ENCODE peak calls at places on chromosomes 13 and 19, in seven cellular contexts. V is fibroblast of mammary gland, K is BJ, Q is type B pancreatic cell, X is HL-60, C is glutamatergic neuron, D is K562. G is an unnamed sample.

GRCh38 chr13:106498158-106498557 is 37.3 kb downstream of the EFNB2 start:
- DNase-seq in X (no peak), Q (no peak), C (no peak), V (no peak), K (no peak), D (no peak), G (no peak)

GRCh38 chr19:18428173-18428836 is 9.1 kb downstream of the SSBP4 start:
- DNase-seq in K (no peak), X (no peak), Q (no peak), C (peak), V (no peak), D (no peak), G (no peak)

GRCh38 chr19:29667941-29668340 is 2.7 kb downstream of the PLEKHF1 start:
- DNase-seq in K (no peak), C (no peak), X (no peak), Q (no peak), D (no peak), V (no peak), G (no peak)

GRCh38 chr13:26036383-26036782 is 15.4 kb downstream of the SHISA2 start:
- DNase-seq in C (no peak), X (no peak), D (no peak), Q (no peak), V (no peak), K (no peak), G (no peak)

GRCh38 chr13:46899801-46900200 is 2.9 kb upstream of the HTR2A start:
- DNase-seq in D (no peak), K (no peak), X (no peak), V (no peak), C (no peak), Q (no peak), G (no peak)

GRCh38 chr19:7397687-7398086 is 49.0 kb downstream of the ARHGEF18 start:
- DNase-seq in C (no peak), Q (no peak), K (peak), X (no peak), D (no peak), V (peak), G (no peak)

GRCh38 chr19:30587869-30588268 is 215.7 kb downstream of the ZNF536 start:
- DNase-seq in V (no peak), K (no peak), X (no peak), D (no peak), C (peak), Q (no peak), G (no peak)

GRCh38 chr19:18723871-18724377 is 40.4 kb downstream of the CRTC1 start:
- DNase-seq in Q (no peak), V (no peak), D (no peak), X (no peak), K (no peak), C (peak), G (no peak)

GRCh38 chr13:37443538-37443937 is 155.0 kb downstream of the POSTN start:
- DNase-seq in Q (no peak), D (no peak), X (no peak), K (peak), C (no peak), V (peak), G (no peak)

GRCh38 chr13:30863796-30864195 is 42.3 kb upstream of the MEDAG start:
- DNase-seq in V (no peak), Q (no peak), C (no peak), K (no peak), X (no peak), D (no peak), G (no peak)

GRCh38 chr19:1455336-1456120 is 5.6 kb downstream of the APC2 start:
- DNase-seq in D (peak), K (no peak), V (peak), C (peak), X (no peak), Q (no peak), G (no peak)

GRCh38 chr13:114132419-114133121 is at the start of gene RASA3:
- DNase-seq in Q (peak), K (no peak), D (peak), C (peak), V (peak), X (no peak), G (no peak)

GRCh38 chr19:8361921-8362793 is 1.8 kb upstream of the ANGPTL4 start:
- DNase-seq in Q (no peak), K (peak), V (peak), X (no peak), C (no peak), D (no peak), G (peak)

GRCh38 chr13:21429217-21429616 is 29.9 kb downstream of the ZDHHC20 start:
- DNase-seq in C (no peak), D (no peak), V (no peak), X (no peak), K (no peak), Q (no peak), G (no peak)

GRCh38 chr13:36973621-36974268 is 25.4 kb downstream of the ALG5 start:
- DNase-seq in V (no peak), C (no peak), D (no peak), Q (no peak), X (no peak), K (no peak), G (no peak)

GRCh38 chr13:110126391-110126961 is 180.5 kb downstream of the COL4A1 start:
- DNase-seq in Q (no peak), V (peak), X (no peak), C (no peak), D (no peak), K (peak), G (no peak)

GRCh38 chr19:30287259-30287658 is 84.9 kb upstream of the ZNF536 start:
- DNase-seq in Q (no peak), V (no peak), K (no peak), D (no peak), X (no peak), C (no peak), G (no peak)

GRCh38 chr19:33430674-33431277 is 57.3 kb downstream of the CEBPG start:
- DNase-seq in C (peak), V (peak), X (peak), K (no peak), Q (no peak), D (peak), G (no peak)

GRCh38 chr19:8363803-8364771 is at the start of gene ANGPTL4:
- DNase-seq in X (no peak), C (peak), D (peak), V (peak), Q (peak), K (no peak), G (peak)

GRCh38 chr19:45103625-45104319 is 10.8 kb downstream of the PPP1R37 start:
- DNase-seq in K (no peak), C (no peak), V (no peak), Q (no peak), X (no peak), D (no peak), G (no peak)
- TF ChIP-seq CTCF in K (peak), C (no peak), V (peak), Q (peak), X (no peak), D (no peak), G (no peak)

DNA sequence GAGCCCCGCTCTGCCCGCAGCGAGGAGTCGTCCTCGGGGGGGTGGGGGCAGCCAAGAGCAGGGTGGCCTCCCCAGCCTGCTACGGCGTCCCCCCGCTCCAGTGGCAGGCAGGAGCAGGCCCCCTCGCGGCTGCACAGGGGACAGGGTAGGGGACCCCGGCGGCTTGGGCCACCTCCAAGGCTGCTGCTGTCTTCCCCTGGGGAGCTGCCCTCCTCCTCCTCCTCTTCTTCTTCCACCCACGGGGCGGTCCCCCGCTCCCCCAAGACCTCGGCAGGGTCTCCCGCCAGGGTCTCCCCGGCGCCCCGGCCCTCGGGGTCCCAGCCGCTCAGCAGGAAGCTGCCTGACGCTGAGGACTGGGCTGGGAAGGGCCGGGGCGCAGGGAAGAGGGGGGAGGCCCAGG is 12.7 kb downstream of the LMTK3 start:
- DNase-seq in X (no peak), V (no peak), C (no peak), D (no peak), K (no peak), Q (no peak), G (no peak)
- TF ChIP-seq CTCF in X (no peak), V (no peak), C (no peak), D (no peak), K (no peak), Q (no peak), G (no peak)

DNA sequence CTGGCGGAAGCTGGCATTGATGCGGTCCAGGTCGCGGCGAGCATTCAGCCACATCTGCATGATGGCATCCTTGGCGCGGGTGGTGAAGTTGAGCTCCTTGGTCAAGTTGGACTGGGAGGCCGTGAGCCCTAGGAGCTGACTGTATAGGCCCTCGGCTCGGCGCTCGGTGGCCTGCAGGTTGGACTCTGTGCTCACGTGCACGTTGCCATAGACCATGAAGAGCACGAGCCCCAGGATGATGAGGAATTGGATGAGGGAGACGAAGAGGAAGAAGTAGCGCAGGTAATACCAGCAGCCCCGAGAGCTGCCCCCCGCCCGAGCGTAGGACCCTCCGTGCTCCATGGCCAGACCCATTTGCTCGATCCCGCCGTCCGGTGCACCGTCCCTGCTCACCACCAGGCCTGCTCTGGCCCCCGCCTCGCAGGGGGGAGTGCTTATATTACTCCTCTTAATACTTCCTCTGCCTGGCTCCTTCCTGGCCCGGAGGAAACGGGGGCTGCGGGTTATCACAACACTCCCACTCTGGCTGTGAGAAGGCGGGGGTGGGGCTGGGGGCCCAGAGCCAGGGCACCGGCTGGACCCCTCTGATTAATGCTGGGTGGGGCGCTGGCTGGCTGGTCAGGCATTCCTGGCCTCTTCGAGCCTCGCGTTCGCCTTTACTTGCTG is at the start of gene PLVAP:
- DNase-seq in C (no peak), K (no peak), X (no peak), V (no peak), Q (no peak), D (peak), G (peak)
- TF ChIP-seq CTCF in C (no peak), K (no peak), X (no peak), V (no peak), Q (no peak), D (no peak), G (no peak)

DNA sequence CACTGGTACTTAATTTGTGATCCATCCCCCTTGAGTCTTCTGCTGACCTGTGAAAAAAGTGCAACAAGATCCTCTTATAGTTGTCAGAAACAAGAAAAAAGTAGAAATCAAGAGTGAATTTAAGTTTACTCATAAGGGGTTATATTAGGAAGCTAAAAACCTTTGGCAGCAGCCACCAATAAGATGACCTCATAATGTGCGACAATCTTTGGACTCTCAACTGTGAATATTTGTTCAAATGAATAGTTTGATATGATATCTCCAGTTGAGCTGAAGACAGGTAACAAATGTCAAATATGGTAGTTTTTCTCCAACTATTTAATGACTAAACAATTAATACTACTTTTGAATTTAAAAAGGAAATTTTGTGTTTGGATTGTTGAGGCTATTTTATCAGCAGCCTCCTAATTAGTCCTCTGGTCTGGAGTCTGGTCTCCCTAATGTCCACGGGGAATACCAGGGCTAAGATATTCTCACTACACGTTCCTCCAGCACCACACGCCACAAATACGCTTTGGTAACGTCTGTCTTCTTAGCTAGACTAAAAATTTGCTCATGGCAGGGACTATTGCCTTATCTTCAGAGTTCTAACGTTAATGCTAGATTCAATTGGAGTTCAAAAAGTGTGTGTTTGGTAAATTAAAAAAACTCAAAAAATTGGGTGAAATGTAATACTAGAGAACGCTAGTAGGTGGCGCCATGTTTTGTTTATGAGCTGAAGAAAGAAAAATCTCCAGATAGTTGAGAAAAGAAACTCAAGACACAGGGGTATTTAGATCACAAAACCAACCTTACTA is 51.0 kb upstream of the PDX1 start:
- DNase-seq in C (no peak), X (no peak), K (no peak), Q (no peak), D (no peak), V (peak), G (no peak)
- TF ChIP-seq CTCF in C (peak), X (peak), K (peak), Q (peak), D (peak), V (peak), G (no peak)

GRCh38 chr13:49549289-49549688 is 36.1 kb downstream of the RCBTB1 start:
- DNase-seq in X (no peak), C (no peak), Q (no peak), K (no peak), D (no peak), V (no peak), G (no peak)
- TF ChIP-seq CTCF in X (no peak), C (no peak), Q (no peak), K (peak), D (no peak), V (no peak), G (no peak)

GRCh38 chr13:100549316-100549715 is 39.3 kb downstream of the GGACT start:
- DNase-seq in C (no peak), K (no peak), D (no peak), V (no peak), X (no peak), Q (peak), G (no peak)

GRCh38 chr13:100547805-100548204 is 40.8 kb downstream of the GGACT start:
- DNase-seq in D (no peak), K (peak), C (no peak), Q (no peak), V (no peak), X (no peak), G (no peak)

GRCh38 chr13:100546713-100547405 is 41.7 kb downstream of the GGACT start:
- DNase-seq in X (no peak), K (no peak), Q (no peak), D (no peak), V (no peak), C (no peak), G (no peak)

GRCh38 chr13:100552755-100553154 is 35.8 kb downstream of the GGACT start:
- DNase-seq in C (no peak), Q (no peak), D (no peak), V (no peak), K (no peak), X (no peak), G (no peak)

GRCh38 chr13:100550433-100550832 is 38.2 kb downstream of the GGACT start:
- DNase-seq in K (peak), V (peak), C (peak), X (no peak), D (no peak), Q (peak), G (no peak)
- TF ChIP-seq CTCF in K (no peak), V (no peak), C (no peak), X (no peak), D (no peak), Q (no peak), G (no peak)

G was measured in omental fat pad.